ENCODE peak calls at places on chromosomes 6 and 20, in eight cellular contexts. One of them, this sample, is unnamed.

GRCh38 chr6:43668151-43669028 is 19.2 kb downstream of the MRPS18A start:
- DNase-seq in Peyer's patch: peak; percentile 36
- DNase-seq in heart right ventricle: peak; percentile 59
- DNase-seq in CD8-positive, alpha-beta memory T cell: no peak
- DNase-seq in CD4-positive, alpha-beta memory T cell: peak; percentile 48
- DNase-seq in A549: peak; percentile 36
- DNase-seq in A673: peak; percentile 76
- DNase-seq in fibroblast of lung: peak; percentile 48
- DNase-seq in this sample: peak; percentile 61

GRCh38 chr6:37713529-37714119 is 15.9 kb upstream of the MDGA1 start:
- DNase-seq in CD8-positive, alpha-beta memory T cell: no peak
- DNase-seq in fibroblast of lung: peak; percentile 95
- DNase-seq in heart right ventricle: no peak
- DNase-seq in CD4-positive, alpha-beta memory T cell: no peak
- DNase-seq in A673: peak; percentile 43
- DNase-seq in Peyer's patch: no peak
- DNase-seq in A549: no peak
- DNase-seq in this sample: no peak

GRCh38 chr6:154928325-154928922 is 66.7 kb upstream of the TIAM2 start:
- DNase-seq in Peyer's patch: peak; percentile 42
- DNase-seq in A673: peak; percentile 82
- DNase-seq in heart right ventricle: no peak
- DNase-seq in CD4-positive, alpha-beta memory T cell: peak; percentile 56
- DNase-seq in CD8-positive, alpha-beta memory T cell: peak; percentile 67
- DNase-seq in fibroblast of lung: peak; percentile 55
- DNase-seq in A549: peak; percentile 36
- DNase-seq in this sample: peak; percentile 53

GRCh38 chr20:22768779-22769178 is 184.4 kb upstream of the FOXA2 start:
- DNase-seq in A549: no peak
- DNase-seq in fibroblast of lung: no peak
- DNase-seq in heart right ventricle: no peak
- DNase-seq in A673: no peak
- DNase-seq in CD4-positive, alpha-beta memory T cell: no peak
- DNase-seq in CD8-positive, alpha-beta memory T cell: no peak
- DNase-seq in Peyer's patch: no peak
- DNase-seq in this sample: no peak

GRCh38 chr6:35969676-35970075 is 48.8 kb upstream of the SRPK1 start:
- DNase-seq in A673: no peak
- DNase-seq in CD8-positive, alpha-beta memory T cell: no peak
- DNase-seq in CD4-positive, alpha-beta memory T cell: no peak
- DNase-seq in fibroblast of lung: peak; percentile 20
- DNase-seq in heart right ventricle: no peak
- DNase-seq in Peyer's patch: no peak
- DNase-seq in A549: no peak
- DNase-seq in this sample: no peak

GRCh38 chr6:69880570-69880969 is 14.2 kb downstream of the COL19A1 start:
- DNase-seq in A673: no peak
- DNase-seq in CD4-positive, alpha-beta memory T cell: no peak
- DNase-seq in heart right ventricle: no peak
- DNase-seq in CD8-positive, alpha-beta memory T cell: no peak
- DNase-seq in fibroblast of lung: no peak
- DNase-seq in Peyer's patch: no peak
- DNase-seq in A549: no peak
- DNase-seq in this sample: no peak

GRCh38 chr6:24495516-24495847 is 713 bp downstream of the ALDH5A1 start:
- DNase-seq in A549: peak; percentile 35
- DNase-seq in fibroblast of lung: peak; percentile 61
- DNase-seq in heart right ventricle: peak; percentile 45
- DNase-seq in CD8-positive, alpha-beta memory T cell: peak; percentile 55
- DNase-seq in Peyer's patch: peak; percentile 90
- DNase-seq in CD4-positive, alpha-beta memory T cell: peak; percentile 54
- DNase-seq in A673: peak; percentile 30
- DNase-seq in this sample: peak; percentile 77

GRCh38 chr6:17863971-17864754 is 123.3 kb downstream of the KIF13A start:
- DNase-seq in Peyer's patch: no peak
- DNase-seq in heart right ventricle: peak; percentile 24
- DNase-seq in A549: peak; percentile 15
- DNase-seq in A673: no peak
- DNase-seq in CD8-positive, alpha-beta memory T cell: no peak
- DNase-seq in fibroblast of lung: peak; percentile 91
- DNase-seq in CD4-positive, alpha-beta memory T cell: no peak
- DNase-seq in this sample: no peak

GRCh38 chr20:2692036-2692885 is at the start of gene EBF4:
- DNase-seq in heart right ventricle: peak; percentile 59
- DNase-seq in CD8-positive, alpha-beta memory T cell: no peak
- DNase-seq in A549: peak; percentile 69
- DNase-seq in CD4-positive, alpha-beta memory T cell: no peak
- DNase-seq in Peyer's patch: no peak
- DNase-seq in A673: no peak
- DNase-seq in fibroblast of lung: peak; percentile 13
- DNase-seq in this sample: peak; percentile 67

GRCh38 chr20:11375966-11376365 is 541.7 kb upstream of the BTBD3 start:
- DNase-seq in Peyer's patch: no peak
- DNase-seq in A673: no peak
- DNase-seq in A549: no peak
- DNase-seq in fibroblast of lung: peak; percentile 35
- DNase-seq in CD8-positive, alpha-beta memory T cell: no peak
- DNase-seq in CD4-positive, alpha-beta memory T cell: no peak
- DNase-seq in heart right ventricle: no peak
- DNase-seq in this sample: no peak

GRCh38 chr6:133951227-133951626 is 1.8 kb upstream of the TBPL1 start:
- DNase-seq in CD8-positive, alpha-beta memory T cell: no peak
- DNase-seq in CD4-positive, alpha-beta memory T cell: no peak
- DNase-seq in A673: no peak
- DNase-seq in Peyer's patch: no peak
- DNase-seq in A549: no peak
- DNase-seq in fibroblast of lung: no peak
- DNase-seq in heart right ventricle: no peak
- DNase-seq in this sample: no peak

GRCh38 chr6:133951881-133952814 is 876 bp upstream of the TBPL1 start:
- DNase-seq in A673: peak; percentile 69
- DNase-seq in A549: peak; percentile 71
- DNase-seq in CD4-positive, alpha-beta memory T cell: peak; percentile 62
- DNase-seq in Peyer's patch: peak; percentile 75
- DNase-seq in fibroblast of lung: peak; percentile 75
- DNase-seq in CD8-positive, alpha-beta memory T cell: peak; percentile 73
- DNase-seq in heart right ventricle: peak; percentile 68
- DNase-seq in this sample: peak; percentile 58

GRCh38 chr6:133955136-133955576 is 2.1 kb downstream of the TBPL1 start:
- DNase-seq in fibroblast of lung: no peak
- DNase-seq in heart right ventricle: no peak
- DNase-seq in Peyer's patch: no peak
- DNase-seq in CD8-positive, alpha-beta memory T cell: no peak
- DNase-seq in A549: no peak
- DNase-seq in CD4-positive, alpha-beta memory T cell: no peak
- DNase-seq in A673: no peak
- DNase-seq in this sample: no peak

GRCh38 chr6:133953634-133954415 is 801 bp downstream of the TBPL1 start:
- DNase-seq in CD4-positive, alpha-beta memory T cell: no peak
- DNase-seq in Peyer's patch: no peak
- DNase-seq in CD8-positive, alpha-beta memory T cell: no peak
- DNase-seq in heart right ventricle: no peak
- DNase-seq in A673: no peak
- DNase-seq in fibroblast of lung: no peak
- DNase-seq in A549: no peak
- DNase-seq in this sample: no peak

DNA sequence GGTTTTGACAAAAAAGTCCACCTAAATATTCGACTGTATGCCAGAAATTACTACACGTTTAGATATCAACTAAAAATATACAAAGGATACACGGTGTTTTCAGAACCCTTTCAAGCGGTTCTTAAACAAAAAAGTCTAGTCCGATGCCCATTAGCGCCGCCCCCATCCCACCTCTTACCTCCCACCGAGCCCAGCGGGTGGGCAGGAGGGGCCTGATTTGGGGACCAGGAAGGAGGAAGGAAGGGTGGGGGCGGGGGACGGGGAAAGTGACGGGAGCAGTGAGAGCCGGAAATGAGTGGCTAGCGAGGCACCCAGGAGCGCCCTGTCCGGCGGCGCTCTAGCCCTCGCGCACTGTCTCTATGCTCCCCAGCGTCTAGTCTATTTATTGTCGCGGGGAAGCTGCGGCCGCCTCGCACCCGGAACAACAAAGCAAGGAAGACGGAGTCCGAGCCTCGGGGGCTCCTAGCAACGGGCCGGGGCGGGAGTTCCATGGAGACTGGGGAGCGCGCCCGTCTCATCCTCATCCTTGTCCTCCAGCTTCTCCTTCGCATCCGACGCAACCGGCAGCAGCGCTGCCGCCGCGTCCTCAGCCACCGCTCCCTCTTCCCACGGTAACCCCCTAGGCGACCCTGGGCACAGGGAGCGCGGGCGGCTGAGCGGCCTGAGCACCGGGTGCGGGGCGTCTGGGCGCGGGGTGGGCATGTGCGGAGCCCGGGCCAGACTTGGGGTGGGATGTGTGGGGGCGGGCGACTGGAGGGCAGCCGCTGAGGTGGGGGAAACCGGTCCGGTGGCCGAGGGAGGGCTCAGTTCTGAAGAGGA is at the start of gene TBPL1:
- DNase-seq in CD8-positive, alpha-beta memory T cell: peak; percentile 94
- DNase-seq in A549: peak; percentile 73
- DNase-seq in Peyer's patch: peak; percentile 96
- DNase-seq in heart right ventricle: peak; percentile 93
- DNase-seq in fibroblast of lung: peak; percentile 96
- DNase-seq in A673: peak; percentile 98
- DNase-seq in CD4-positive, alpha-beta memory T cell: peak; percentile 92
- DNase-seq in this sample: peak; percentile 90
- H3K27ac ChIP-seq in CD8-positive, alpha-beta memory T cell: peak within 1 kb of the TSS; percentile 75
- H3K27ac ChIP-seq in A549: peak within 1 kb of the TSS; percentile 94
- H3K27ac ChIP-seq in Peyer's patch: peak within 1 kb of the TSS; percentile 88
- H3K27ac ChIP-seq in heart right ventricle: peak within 1 kb of the TSS; percentile 97
- H3K27ac ChIP-seq in fibroblast of lung: peak within 1 kb of the TSS; percentile 95
- H3K27ac ChIP-seq in A673: peak within 1 kb of the TSS; percentile 64
- H3K27ac ChIP-seq in CD4-positive, alpha-beta memory T cell: peak within 1 kb of the TSS; percentile 65
- H3K27ac ChIP-seq in this sample: peak within 1 kb of the TSS; percentile 84

GRCh38 chr6:34366639-34366921 is 25.9 kb downstream of the NUDT3 start:
- DNase-seq in heart right ventricle: no peak
- DNase-seq in A673: no peak
- DNase-seq in CD8-positive, alpha-beta memory T cell: no peak
- DNase-seq in CD4-positive, alpha-beta memory T cell: no peak
- DNase-seq in fibroblast of lung: no peak
- DNase-seq in Peyer's patch: no peak
- DNase-seq in A549: no peak
- DNase-seq in this sample: no peak
- H3K4me1 ChIP-seq in heart right ventricle: peaks cover 57% of the 10 kb centered on the region
- H3K4me1 ChIP-seq in A673: no peaks in the 10 kb centered on the region
- H3K4me1 ChIP-seq in CD8-positive, alpha-beta memory T cell: peaks cover 14% of the 10 kb centered on the region
- H3K4me1 ChIP-seq in CD4-positive, alpha-beta memory T cell: peaks cover 11% of the 10 kb centered on the region
- H3K4me1 ChIP-seq in fibroblast of lung: no peaks in the 10 kb centered on the region
- H3K4me1 ChIP-seq in Peyer's patch: no peaks in the 10 kb centered on the region
- H3K4me1 ChIP-seq in A549: no peaks in the 10 kb centered on the region
- H3K4me1 ChIP-seq in this sample: peaks cover 16% of the 10 kb centered on the region

DNA sequence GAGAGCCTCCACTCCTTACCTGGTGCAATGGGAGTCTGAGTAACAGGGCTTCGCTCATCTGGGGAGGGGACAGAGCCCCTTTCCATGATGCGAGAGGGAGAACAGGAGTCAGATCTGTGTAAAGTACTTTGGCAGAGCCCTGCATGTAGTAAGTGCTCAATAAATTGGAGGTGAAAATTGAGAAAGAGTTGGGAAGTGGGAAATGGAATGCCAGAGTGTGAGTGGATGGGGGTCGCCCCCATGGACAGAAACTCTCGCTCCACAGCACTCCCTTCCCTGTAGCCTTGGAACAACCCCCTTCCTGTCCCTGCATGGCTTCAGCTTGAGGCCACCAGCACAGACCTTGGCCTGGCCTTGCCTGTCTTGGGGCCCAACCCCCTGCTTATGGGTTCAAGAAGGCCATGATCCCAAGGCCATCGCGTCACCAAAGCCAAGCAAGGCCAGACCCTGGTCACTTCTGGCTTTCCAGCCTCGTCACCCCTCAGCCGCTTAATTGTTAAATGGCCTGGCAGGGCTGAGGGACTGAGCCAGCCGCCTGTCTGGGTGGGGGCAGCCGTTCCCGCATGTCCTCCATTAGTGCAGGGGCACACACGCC is 93.8 kb upstream of the PTPN1 start:
- DNase-seq in CD8-positive, alpha-beta memory T cell: peak; percentile 32
- DNase-seq in fibroblast of lung: no peak
- DNase-seq in A549: no peak
- DNase-seq in CD4-positive, alpha-beta memory T cell: no peak
- DNase-seq in Peyer's patch: no peak
- DNase-seq in heart right ventricle: no peak
- DNase-seq in A673: no peak
- DNase-seq in this sample: no peak
- H3K4me3 ChIP-seq in CD8-positive, alpha-beta memory T cell: no peak overlapping the region
- H3K4me3 ChIP-seq in fibroblast of lung: no peak overlapping the region
- H3K4me3 ChIP-seq in A549: no peak overlapping the region
- H3K4me3 ChIP-seq in CD4-positive, alpha-beta memory T cell: no peak overlapping the region
- H3K4me3 ChIP-seq in Peyer's patch: peak overlapping the region; percentile 6
- H3K4me3 ChIP-seq in heart right ventricle: no peak overlapping the region
- H3K4me3 ChIP-seq in A673: no peak overlapping the region
- H3K4me3 ChIP-seq in this sample: no peak overlapping the region

GRCh38 chr20:51660741-51661608 is 107.2 kb downstream of the ATP9A start:
- DNase-seq in CD4-positive, alpha-beta memory T cell: no peak
- DNase-seq in CD8-positive, alpha-beta memory T cell: no peak
- DNase-seq in fibroblast of lung: peak; percentile 94
- DNase-seq in A549: no peak
- DNase-seq in A673: peak; percentile 69
- DNase-seq in Peyer's patch: no peak
- DNase-seq in heart right ventricle: no peak
- DNase-seq in this sample: no peak

GRCh38 chr20:51666126-51666525 is 102.1 kb downstream of the ATP9A start:
- DNase-seq in CD4-positive, alpha-beta memory T cell: no peak
- DNase-seq in Peyer's patch: no peak
- DNase-seq in heart right ventricle: no peak
- DNase-seq in CD8-positive, alpha-beta memory T cell: no peak
- DNase-seq in fibroblast of lung: no peak
- DNase-seq in A673: no peak
- DNase-seq in A549: no peak
- DNase-seq in this sample: peak; percentile 12

GRCh38 chr20:51659491-51660050 is 108.6 kb downstream of the ATP9A start:
- DNase-seq in heart right ventricle: no peak
- DNase-seq in A673: no peak
- DNase-seq in fibroblast of lung: no peak
- DNase-seq in CD4-positive, alpha-beta memory T cell: no peak
- DNase-seq in A549: no peak
- DNase-seq in CD8-positive, alpha-beta memory T cell: no peak
- DNase-seq in Peyer's patch: no peak
- DNase-seq in this sample: no peak

GRCh38 chr20:51665543-51666118 is 102.6 kb downstream of the ATP9A start:
- DNase-seq in A673: no peak
- DNase-seq in heart right ventricle: no peak
- DNase-seq in CD8-positive, alpha-beta memory T cell: no peak
- DNase-seq in fibroblast of lung: no peak
- DNase-seq in CD4-positive, alpha-beta memory T cell: no peak
- DNase-seq in A549: no peak
- DNase-seq in Peyer's patch: no peak
- DNase-seq in this sample: no peak

DNA sequence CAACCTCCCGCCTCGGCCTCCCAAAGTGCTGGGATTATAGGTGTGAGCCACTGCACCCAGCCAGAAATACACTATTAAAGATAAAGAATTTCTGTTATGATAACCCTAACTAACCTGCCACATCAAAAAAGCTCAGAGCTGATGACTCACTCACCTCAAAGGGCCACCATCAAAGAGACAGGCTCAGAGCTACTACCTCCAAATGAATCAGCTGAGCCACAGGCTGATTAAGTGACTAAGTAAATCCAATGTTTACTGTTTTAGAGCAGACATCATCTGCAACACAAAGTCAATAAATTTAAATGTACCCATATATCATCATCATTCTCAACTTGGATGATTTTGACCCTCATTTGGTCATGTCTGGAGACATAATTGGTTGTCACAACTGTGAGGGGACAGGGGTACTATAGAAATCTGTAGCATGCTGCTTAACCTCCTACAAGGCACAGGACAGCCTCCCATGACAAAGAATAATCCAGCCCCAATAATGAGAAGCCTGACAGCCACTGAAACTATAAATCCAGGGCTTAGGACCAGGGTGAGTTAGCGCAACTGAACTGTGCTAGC is 106.5 kb downstream of the ATP9A start:
- DNase-seq in CD4-positive, alpha-beta memory T cell: peak; percentile 73
- DNase-seq in A673: no peak
- DNase-seq in fibroblast of lung: peak; percentile 84
- DNase-seq in A549: peak; percentile 68
- DNase-seq in heart right ventricle: no peak
- DNase-seq in Peyer's patch: no peak
- DNase-seq in CD8-positive, alpha-beta memory T cell: peak; percentile 75
- DNase-seq in this sample: no peak
- H3K27ac ChIP-seq in CD4-positive, alpha-beta memory T cell: no peak overlapping the region
- H3K27ac ChIP-seq in A673: peak overlapping the region; percentile 70
- H3K27ac ChIP-seq in fibroblast of lung: peak overlapping the region; percentile 79
- H3K27ac ChIP-seq in A549: peak overlapping the region; percentile 86
- H3K27ac ChIP-seq in heart right ventricle: no peak overlapping the region
- H3K27ac ChIP-seq in Peyer's patch: no peak overlapping the region
- H3K27ac ChIP-seq in CD8-positive, alpha-beta memory T cell: no peak overlapping the region
- H3K27ac ChIP-seq in this sample: no peak overlapping the region

This sample was measured in body of pancreas.